ENCODE peak calls at places on chromosomes 3 and 15, in eight cellular contexts. One of them, this sample, is unnamed.

GRCh38 chr3:49378249-49378899 is 20.2 kb upstream of the GPX1 start:
- DNase-seq in A172: peak
- DNase-seq in NCI-H526 treated with DMSO at 0.1 percent for 48 hours: no peak
- DNase-seq in NCI-H2081: no peak
- DNase-seq in KBM-7: no peak
- DNase-seq in occipital lobe: no peak
- DNase-seq in activated T-cell treated with anti-CD3 and anti-CD28 coated beads, Interleukin-2, amount 50 U/mL, for 48 hours: no peak
- DNase-seq in NCI-H82: no peak
- DNase-seq in this sample: peak

GRCh38 chr3:139173372-139174108 is 128.8 kb upstream of the PRR23C start:
- DNase-seq in NCI-H2081: no peak
- DNase-seq in NCI-H526 treated with DMSO at 0.1 percent for 48 hours: no peak
- DNase-seq in KBM-7: no peak
- DNase-seq in A172: peak
- DNase-seq in activated T-cell treated with anti-CD3 and anti-CD28 coated beads, Interleukin-2, amount 50 U/mL, for 48 hours: no peak
- DNase-seq in occipital lobe: peak
- DNase-seq in NCI-H82: no peak
- DNase-seq in this sample: no peak

GRCh38 chr3:130395916-130396315 is 50.4 kb downstream of the COL6A5 start:
- DNase-seq in occipital lobe: no peak
- DNase-seq in KBM-7: no peak
- DNase-seq in activated T-cell treated with anti-CD3 and anti-CD28 coated beads, Interleukin-2, amount 50 U/mL, for 48 hours: no peak
- DNase-seq in NCI-H2081: no peak
- DNase-seq in NCI-H82: no peak
- DNase-seq in A172: peak
- DNase-seq in NCI-H526 treated with DMSO at 0.1 percent for 48 hours: no peak
- DNase-seq in this sample: peak

GRCh38 chr15:45795487-45796069 is 160.7 kb downstream of the SQOR start:
- DNase-seq in A172: peak
- DNase-seq in NCI-H2081: peak
- DNase-seq in occipital lobe: no peak
- DNase-seq in NCI-H82: peak
- DNase-seq in KBM-7: peak
- DNase-seq in activated T-cell treated with anti-CD3 and anti-CD28 coated beads, Interleukin-2, amount 50 U/mL, for 48 hours: no peak
- DNase-seq in NCI-H526 treated with DMSO at 0.1 percent for 48 hours: peak
- DNase-seq in this sample: peak

GRCh38 chr3:192850501-192850981 is 67.1 kb downstream of the MB21D2 start:
- DNase-seq in occipital lobe: no peak
- DNase-seq in NCI-H82: no peak
- DNase-seq in activated T-cell treated with anti-CD3 and anti-CD28 coated beads, Interleukin-2, amount 50 U/mL, for 48 hours: peak
- DNase-seq in KBM-7: peak
- DNase-seq in NCI-H526 treated with DMSO at 0.1 percent for 48 hours: no peak
- DNase-seq in NCI-H2081: no peak
- DNase-seq in A172: peak
- DNase-seq in this sample: no peak

GRCh38 chr15:78071378-78071777 is 6.1 kb downstream of the TBC1D2B start:
- DNase-seq in occipital lobe: no peak
- DNase-seq in KBM-7: no peak
- DNase-seq in NCI-H526 treated with DMSO at 0.1 percent for 48 hours: no peak
- DNase-seq in activated T-cell treated with anti-CD3 and anti-CD28 coated beads, Interleukin-2, amount 50 U/mL, for 48 hours: no peak
- DNase-seq in NCI-H82: no peak
- DNase-seq in A172: no peak
- DNase-seq in NCI-H2081: no peak
- DNase-seq in this sample: no peak

GRCh38 chr3:178712247-178712646 is 176.0 kb downstream of the KCNMB2 start:
- DNase-seq in NCI-H82: no peak
- DNase-seq in NCI-H526 treated with DMSO at 0.1 percent for 48 hours: no peak
- DNase-seq in KBM-7: no peak
- DNase-seq in A172: no peak
- DNase-seq in NCI-H2081: no peak
- DNase-seq in occipital lobe: no peak
- DNase-seq in activated T-cell treated with anti-CD3 and anti-CD28 coated beads, Interleukin-2, amount 50 U/mL, for 48 hours: no peak
- DNase-seq in this sample: no peak

GRCh38 chr3:62159693-62160092 is 213.7 kb downstream of the FEZF2 start:
- DNase-seq in activated T-cell treated with anti-CD3 and anti-CD28 coated beads, Interleukin-2, amount 50 U/mL, for 48 hours: no peak
- DNase-seq in occipital lobe: no peak
- DNase-seq in A172: no peak
- DNase-seq in NCI-H2081: no peak
- DNase-seq in KBM-7: no peak
- DNase-seq in NCI-H526 treated with DMSO at 0.1 percent for 48 hours: no peak
- DNase-seq in NCI-H82: no peak
- DNase-seq in this sample: no peak

GRCh38 chr3:45741742-45742141 is 52.5 kb downstream of the SACM1L start:
- DNase-seq in A172: no peak
- DNase-seq in NCI-H526 treated with DMSO at 0.1 percent for 48 hours: no peak
- DNase-seq in activated T-cell treated with anti-CD3 and anti-CD28 coated beads, Interleukin-2, amount 50 U/mL, for 48 hours: no peak
- DNase-seq in occipital lobe: no peak
- DNase-seq in NCI-H2081: no peak
- DNase-seq in NCI-H82: no peak
- DNase-seq in KBM-7: no peak
- DNase-seq in this sample: no peak

GRCh38 chr3:10581251-10581650 is 75.9 kb upstream of the ATP2B2 start:
- DNase-seq in NCI-H82: no peak
- DNase-seq in NCI-H2081: no peak
- DNase-seq in A172: peak
- DNase-seq in KBM-7: no peak
- DNase-seq in NCI-H526 treated with DMSO at 0.1 percent for 48 hours: no peak
- DNase-seq in occipital lobe: peak
- DNase-seq in activated T-cell treated with anti-CD3 and anti-CD28 coated beads, Interleukin-2, amount 50 U/mL, for 48 hours: no peak
- DNase-seq in this sample: no peak

GRCh38 chr3:183688869-183689268 is 8.7 kb upstream of the YEATS2 start:
- DNase-seq in NCI-H2081: no peak
- DNase-seq in NCI-H526 treated with DMSO at 0.1 percent for 48 hours: no peak
- DNase-seq in KBM-7: no peak
- DNase-seq in occipital lobe: no peak
- DNase-seq in NCI-H82: no peak
- DNase-seq in activated T-cell treated with anti-CD3 and anti-CD28 coated beads, Interleukin-2, amount 50 U/mL, for 48 hours: no peak
- DNase-seq in A172: no peak
- DNase-seq in this sample: no peak

GRCh38 chr3:185630182-185630622 is 44.1 kb downstream of the SENP2 start:
- DNase-seq in NCI-H2081: peak
- DNase-seq in NCI-H526 treated with DMSO at 0.1 percent for 48 hours: no peak
- DNase-seq in NCI-H82: no peak
- DNase-seq in occipital lobe: no peak
- DNase-seq in activated T-cell treated with anti-CD3 and anti-CD28 coated beads, Interleukin-2, amount 50 U/mL, for 48 hours: no peak
- DNase-seq in A172: peak
- DNase-seq in KBM-7: no peak
- DNase-seq in this sample: no peak

GRCh38 chr3:43707266-43707665 is 16.5 kb downstream of the ABHD5 start:
- DNase-seq in activated T-cell treated with anti-CD3 and anti-CD28 coated beads, Interleukin-2, amount 50 U/mL, for 48 hours: no peak
- DNase-seq in NCI-H526 treated with DMSO at 0.1 percent for 48 hours: no peak
- DNase-seq in A172: no peak
- DNase-seq in KBM-7: no peak
- DNase-seq in NCI-H82: no peak
- DNase-seq in NCI-H2081: no peak
- DNase-seq in occipital lobe: no peak
- DNase-seq in this sample: no peak

GRCh38 chr3:32420138-32420981 is 28.7 kb downstream of the CMTM7 start:
- DNase-seq in NCI-H82: no peak
- DNase-seq in NCI-H526 treated with DMSO at 0.1 percent for 48 hours: no peak
- DNase-seq in A172: peak
- DNase-seq in NCI-H2081: no peak
- DNase-seq in KBM-7: peak
- DNase-seq in activated T-cell treated with anti-CD3 and anti-CD28 coated beads, Interleukin-2, amount 50 U/mL, for 48 hours: peak
- DNase-seq in occipital lobe: no peak
- DNase-seq in this sample: peak

GRCh38 chr3:9793161-9793781 is 389 bp downstream of the ARPC4 start:
- DNase-seq in KBM-7: peak
- DNase-seq in NCI-H526 treated with DMSO at 0.1 percent for 48 hours: no peak
- DNase-seq in activated T-cell treated with anti-CD3 and anti-CD28 coated beads, Interleukin-2, amount 50 U/mL, for 48 hours: peak
- DNase-seq in NCI-H82: no peak
- DNase-seq in occipital lobe: no peak
- DNase-seq in A172: peak
- DNase-seq in NCI-H2081: no peak
- DNase-seq in this sample: no peak

GRCh38 chr3:66499881-66500574 is 794 bp downstream of the LRIG1 start:
- DNase-seq in KBM-7: peak
- DNase-seq in occipital lobe: peak
- DNase-seq in NCI-H82: peak
- DNase-seq in NCI-H526 treated with DMSO at 0.1 percent for 48 hours: no peak
- DNase-seq in activated T-cell treated with anti-CD3 and anti-CD28 coated beads, Interleukin-2, amount 50 U/mL, for 48 hours: peak
- DNase-seq in A172: no peak
- DNase-seq in NCI-H2081: no peak
- DNase-seq in this sample: peak

GRCh38 chr3:59212128-59212764 is 162.4 kb upstream of the CFAP20DC start:
- DNase-seq in NCI-H526 treated with DMSO at 0.1 percent for 48 hours: peak
- DNase-seq in occipital lobe: no peak
- DNase-seq in A172: peak
- DNase-seq in NCI-H2081: peak
- DNase-seq in activated T-cell treated with anti-CD3 and anti-CD28 coated beads, Interleukin-2, amount 50 U/mL, for 48 hours: no peak
- DNase-seq in NCI-H82: peak
- DNase-seq in KBM-7: peak
- DNase-seq in this sample: no peak

GRCh38 chr3:65847947-65848346 is 190.8 kb downstream of the MAGI1 start:
- DNase-seq in NCI-H526 treated with DMSO at 0.1 percent for 48 hours: no peak
- DNase-seq in A172: no peak
- DNase-seq in NCI-H2081: no peak
- DNase-seq in occipital lobe: no peak
- DNase-seq in NCI-H82: no peak
- DNase-seq in KBM-7: no peak
- DNase-seq in activated T-cell treated with anti-CD3 and anti-CD28 coated beads, Interleukin-2, amount 50 U/mL, for 48 hours: no peak
- DNase-seq in this sample: no peak

GRCh38 chr15:75835990-75836952 is 7.0 kb upstream of the UBE2Q2 start:
- DNase-seq in activated T-cell treated with anti-CD3 and anti-CD28 coated beads, Interleukin-2, amount 50 U/mL, for 48 hours: no peak
- DNase-seq in NCI-H82: no peak
- DNase-seq in A172: no peak
- DNase-seq in occipital lobe: no peak
- DNase-seq in NCI-H526 treated with DMSO at 0.1 percent for 48 hours: no peak
- DNase-seq in KBM-7: peak
- DNase-seq in NCI-H2081: no peak
- DNase-seq in this sample: no peak

GRCh38 chr15:53072077-53072476 is 281.9 kb upstream of the ONECUT1 start:
- DNase-seq in occipital lobe: peak
- DNase-seq in activated T-cell treated with anti-CD3 and anti-CD28 coated beads, Interleukin-2, amount 50 U/mL, for 48 hours: no peak
- DNase-seq in NCI-H2081: no peak
- DNase-seq in NCI-H526 treated with DMSO at 0.1 percent for 48 hours: no peak
- DNase-seq in KBM-7: peak
- DNase-seq in A172: peak
- DNase-seq in NCI-H82: peak
- DNase-seq in this sample: peak

GRCh38 chr3:171801738-171802600 is 8.3 kb downstream of the PLD1 start:
- DNase-seq in A172: peak
- DNase-seq in activated T-cell treated with anti-CD3 and anti-CD28 coated beads, Interleukin-2, amount 50 U/mL, for 48 hours: no peak
- DNase-seq in NCI-H526 treated with DMSO at 0.1 percent for 48 hours: no peak
- DNase-seq in KBM-7: no peak
- DNase-seq in NCI-H82: no peak
- DNase-seq in NCI-H2081: no peak
- DNase-seq in occipital lobe: no peak
- DNase-seq in this sample: no peak

GRCh38 chr3:32340039-32340438 is 51.6 kb upstream of the CMTM7 start:
- DNase-seq in activated T-cell treated with anti-CD3 and anti-CD28 coated beads, Interleukin-2, amount 50 U/mL, for 48 hours: no peak
- DNase-seq in KBM-7: peak
- DNase-seq in occipital lobe: no peak
- DNase-seq in NCI-H2081: no peak
- DNase-seq in NCI-H82: peak
- DNase-seq in NCI-H526 treated with DMSO at 0.1 percent for 48 hours: peak
- DNase-seq in A172: peak
- DNase-seq in this sample: peak

GRCh38 chr3:146544929-146545528 is 622 bp upstream of the PLSCR1 start:
- DNase-seq in KBM-7: no peak
- DNase-seq in A172: no peak
- DNase-seq in NCI-H526 treated with DMSO at 0.1 percent for 48 hours: no peak
- DNase-seq in occipital lobe: no peak
- DNase-seq in NCI-H2081: no peak
- DNase-seq in activated T-cell treated with anti-CD3 and anti-CD28 coated beads, Interleukin-2, amount 50 U/mL, for 48 hours: no peak
- DNase-seq in NCI-H82: no peak
- DNase-seq in this sample: no peak

GRCh38 chr3:9022305-9022985 is 59.2 kb upstream of the RAD18 start:
- DNase-seq in NCI-H2081: no peak
- DNase-seq in activated T-cell treated with anti-CD3 and anti-CD28 coated beads, Interleukin-2, amount 50 U/mL, for 48 hours: no peak
- DNase-seq in A172: no peak
- DNase-seq in NCI-H526 treated with DMSO at 0.1 percent for 48 hours: no peak
- DNase-seq in occipital lobe: no peak
- DNase-seq in NCI-H82: no peak
- DNase-seq in KBM-7: no peak
- DNase-seq in this sample: no peak

GRCh38 chr3:78919021-78919755 is 848.6 kb downstream of the ROBO1 start:
- DNase-seq in A172: peak
- DNase-seq in occipital lobe: no peak
- DNase-seq in activated T-cell treated with anti-CD3 and anti-CD28 coated beads, Interleukin-2, amount 50 U/mL, for 48 hours: no peak
- DNase-seq in NCI-H82: peak
- DNase-seq in NCI-H526 treated with DMSO at 0.1 percent for 48 hours: no peak
- DNase-seq in NCI-H2081: no peak
- DNase-seq in KBM-7: no peak
- DNase-seq in this sample: peak

GRCh38 chr15:52787549-52788098 is 2.5 kb downstream of the ONECUT1 start:
- DNase-seq in activated T-cell treated with anti-CD3 and anti-CD28 coated beads, Interleukin-2, amount 50 U/mL, for 48 hours: peak
- DNase-seq in NCI-H526 treated with DMSO at 0.1 percent for 48 hours: no peak
- DNase-seq in KBM-7: no peak
- DNase-seq in occipital lobe: no peak
- DNase-seq in A172: no peak
- DNase-seq in NCI-H2081: no peak
- DNase-seq in NCI-H82: peak
- DNase-seq in this sample: no peak

GRCh38 chr3:120563356-120564022 is 32.6 kb upstream of the NDUFB4 start:
- DNase-seq in NCI-H2081: no peak
- DNase-seq in NCI-H82: no peak
- DNase-seq in occipital lobe: no peak
- DNase-seq in A172: no peak
- DNase-seq in activated T-cell treated with anti-CD3 and anti-CD28 coated beads, Interleukin-2, amount 50 U/mL, for 48 hours: no peak
- DNase-seq in NCI-H526 treated with DMSO at 0.1 percent for 48 hours: no peak
- DNase-seq in KBM-7: no peak
- DNase-seq in this sample: no peak

GRCh38 chr3:44478606-44479094 is 1.2 kb upstream of the ZNF445 start:
- DNase-seq in NCI-H82: no peak
- DNase-seq in activated T-cell treated with anti-CD3 and anti-CD28 coated beads, Interleukin-2, amount 50 U/mL, for 48 hours: no peak
- DNase-seq in KBM-7: no peak
- DNase-seq in occipital lobe: no peak
- DNase-seq in A172: no peak
- DNase-seq in NCI-H2081: no peak
- DNase-seq in NCI-H526 treated with DMSO at 0.1 percent for 48 hours: no peak
- DNase-seq in this sample: no peak

GRCh38 chr15:78751602-78751979 is 59.7 kb downstream of the ADAMTS7 start:
- DNase-seq in KBM-7: no peak
- DNase-seq in A172: no peak
- DNase-seq in NCI-H526 treated with DMSO at 0.1 percent for 48 hours: no peak
- DNase-seq in occipital lobe: no peak
- DNase-seq in activated T-cell treated with anti-CD3 and anti-CD28 coated beads, Interleukin-2, amount 50 U/mL, for 48 hours: no peak
- DNase-seq in NCI-H82: no peak
- DNase-seq in NCI-H2081: no peak
- DNase-seq in this sample: no peak

GRCh38 chr3:49500408-49501257 is 30.6 kb downstream of the DAG1 start:
- DNase-seq in NCI-H526 treated with DMSO at 0.1 percent for 48 hours: no peak
- DNase-seq in activated T-cell treated with anti-CD3 and anti-CD28 coated beads, Interleukin-2, amount 50 U/mL, for 48 hours: no peak
- DNase-seq in NCI-H2081: no peak
- DNase-seq in A172: peak
- DNase-seq in occipital lobe: peak
- DNase-seq in KBM-7: peak
- DNase-seq in NCI-H82: no peak
- DNase-seq in this sample: peak

GRCh38 chr3:136135039-136135802 is 60.9 kb downstream of the MSL2 start:
- DNase-seq in NCI-H526 treated with DMSO at 0.1 percent for 48 hours: peak
- DNase-seq in A172: no peak
- DNase-seq in NCI-H2081: no peak
- DNase-seq in activated T-cell treated with anti-CD3 and anti-CD28 coated beads, Interleukin-2, amount 50 U/mL, for 48 hours: no peak
- DNase-seq in NCI-H82: peak
- DNase-seq in occipital lobe: no peak
- DNase-seq in KBM-7: no peak
- DNase-seq in this sample: peak

GRCh38 chr3:45166283-45166879 is 20.2 kb upstream of the CDCP1 start:
- DNase-seq in NCI-H2081: no peak
- DNase-seq in activated T-cell treated with anti-CD3 and anti-CD28 coated beads, Interleukin-2, amount 50 U/mL, for 48 hours: no peak
- DNase-seq in NCI-H526 treated with DMSO at 0.1 percent for 48 hours: no peak
- DNase-seq in NCI-H82: no peak
- DNase-seq in A172: no peak
- DNase-seq in occipital lobe: no peak
- DNase-seq in KBM-7: no peak
- DNase-seq in this sample: no peak

GRCh38 chr15:40847225-40847961 is 3.5 kb downstream of the SPINT1 start:
- DNase-seq in NCI-H82: peak
- DNase-seq in NCI-H526 treated with DMSO at 0.1 percent for 48 hours: peak
- DNase-seq in A172: peak
- DNase-seq in activated T-cell treated with anti-CD3 and anti-CD28 coated beads, Interleukin-2, amount 50 U/mL, for 48 hours: no peak
- DNase-seq in KBM-7: peak
- DNase-seq in NCI-H2081: peak
- DNase-seq in occipital lobe: no peak
- DNase-seq in this sample: peak

GRCh38 chr3:72697717-72698116 is 150.5 kb downstream of the SHQ1 start:
- DNase-seq in NCI-H82: peak
- DNase-seq in NCI-H526 treated with DMSO at 0.1 percent for 48 hours: no peak
- DNase-seq in activated T-cell treated with anti-CD3 and anti-CD28 coated beads, Interleukin-2, amount 50 U/mL, for 48 hours: no peak
- DNase-seq in NCI-H2081: no peak
- DNase-seq in A172: no peak
- DNase-seq in occipital lobe: no peak
- DNase-seq in KBM-7: no peak
- DNase-seq in this sample: no peak

This sample was measured in SJCRH30.